ENCODE peak calls at places on chromosomes 12 and 14, in four cellular contexts. Z is GM12891, W is HepG2, S is H1. C is an unnamed sample.

GRCh38 chr14:100250732-100251465 is 12.0 kb downstream of the YY1 start:
- DNase-seq in S (no peak), W (no peak), Z (no peak), C (no peak)

GRCh38 chr14:105070760-105071137 is 5.5 kb upstream of the GPR132 start:
- DNase-seq in W (no peak), S (no peak), Z (no peak), C (no peak)

GRCh38 chr14:22556021-22556989 is 32.7 kb downstream of the DAD1 start:
- DNase-seq in Z (peak; percentile 67), S (no peak), W (no peak), C (peak; percentile 73)

GRCh38 chr12:45388545-45388944 is 172.7 kb downstream of the ANO6 start:
- DNase-seq in Z (no peak), W (peak; percentile 29), S (no peak), C (no peak)

GRCh38 chr14:100394886-100395672 is 71.9 kb downstream of the SLC25A47 start:
- DNase-seq in W (no peak), S (no peak), Z (no peak), C (no peak)

GRCh38 chr12:57235012-57235727 is 5.7 kb downstream of the SHMT2 start:
- DNase-seq in W (peak; percentile 63), S (no peak), Z (no peak), C (no peak)

GRCh38 chr12:126404293-126404851 is 1339.1 kb downstream of the AACS start:
- DNase-seq in Z (no peak), S (no peak), W (no peak), C (no peak)

GRCh38 chr14:21090194-21090939 is 8.1 kb downstream of the ZNF219 start:
- DNase-seq in S (no peak), W (no peak), Z (no peak), C (no peak)

GRCh38 chr14:105860615-105861580 is 334.5 kb downstream of the TMEM121 start:
- DNase-seq in Z (peak; percentile 9), W (no peak), S (no peak), C (no peak)

GRCh38 chr12:69435644-69436043 is 34.5 kb upstream of the FRS2 start:
- DNase-seq in Z (no peak), W (no peak), S (no peak), C (no peak)

GRCh38 chr14:74141703-74142102 is 56.9 kb downstream of the LIN52 start:
- DNase-seq in S (no peak), Z (no peak), W (peak; percentile 57), C (no peak)

GRCh38 chr12:56261503-56262230 is 3.5 kb upstream of the ANKRD52 start:
- DNase-seq in Z (no peak), W (no peak), S (no peak), C (no peak)

GRCh38 chr14:51008416-51008815 is 64.1 kb upstream of the PYGL start:
- DNase-seq in W (no peak), Z (no peak), S (no peak), C (no peak)

GRCh38 chr12:19220205-19220604 is 90.7 kb downstream of the PLEKHA5 start:
- DNase-seq in W (no peak), Z (no peak), S (no peak), C (no peak)

GRCh38 chr14:105168979-105169507 is 467 bp upstream of the JAG2 start:
- DNase-seq in S (no peak), W (no peak), Z (no peak), C (no peak)

GRCh38 chr14:77278461-77279230 is 7.6 kb upstream of the NGB start:
- DNase-seq in W (no peak), S (no peak), Z (no peak), C (no peak)

GRCh38 chr12:31369712-31370521 is 44.0 kb upstream of the SINHCAF start:
- DNase-seq in Z (no peak), W (peak; percentile 24), S (no peak), C (no peak)

GRCh38 chr14:60561845-60562746 is 53.1 kb downstream of the SIX6 start:
- DNase-seq in S (peak; percentile 53), Z (no peak), W (peak; percentile 45), C (peak; percentile 5)

GRCh38 chr14:56741325-56741724 is 69.0 kb downstream of the OTX2 start:
- DNase-seq in S (no peak), Z (no peak), W (peak; percentile 41), C (no peak)

GRCh38 chr14:35155962-35156361 is 33.6 kb downstream of the PRORP start:
- DNase-seq in S (no peak), Z (no peak), W (no peak), C (peak; percentile 17)

GRCh38 chr12:22459872-22460490 is 84.4 kb downstream of the C2CD5 start:
- DNase-seq in S (no peak), Z (peak; percentile 2), W (peak; percentile 43), C (no peak)
- TF ChIP-seq TAF1 in S (no peak), Z (no peak), W (no peak), C (no peak)

GRCh38 chr12:1811948-1812291 is 8.4 kb upstream of the LRTM2 start:
- DNase-seq in W (no peak), Z (no peak), S (no peak), C (no peak)

GRCh38 chr12:1810931-1811280 is 9.5 kb upstream of the LRTM2 start:
- DNase-seq in W (no peak), S (no peak), Z (no peak), C (no peak)

GRCh38 chr12:1814266-1814665 is 6.1 kb upstream of the LRTM2 start:
- DNase-seq in W (no peak), Z (no peak), S (no peak), C (no peak)

GRCh38 chr12:1811281-1811947 is 9.0 kb upstream of the LRTM2 start:
- DNase-seq in W (peak; percentile 75), Z (no peak), S (no peak), C (no peak)

GRCh38 chr12:1812650-1813302 is 7.6 kb upstream of the LRTM2 start:
- DNase-seq in S (no peak), W (peak; percentile 79), Z (no peak), C (no peak)
- TF ChIP-seq POLR2A in S (no peak), W (no peak), Z (no peak), C (no peak)

GRCh38 chr12:48508987-48509386 is 16.4 kb upstream of the OR8S1 start:
- DNase-seq in Z (no peak), S (no peak), W (no peak), C (no peak)
- TF ChIP-seq POLR2AphosphoS5 in Z (no peak), S (no peak), W (no peak), C (no peak)

DNA sequence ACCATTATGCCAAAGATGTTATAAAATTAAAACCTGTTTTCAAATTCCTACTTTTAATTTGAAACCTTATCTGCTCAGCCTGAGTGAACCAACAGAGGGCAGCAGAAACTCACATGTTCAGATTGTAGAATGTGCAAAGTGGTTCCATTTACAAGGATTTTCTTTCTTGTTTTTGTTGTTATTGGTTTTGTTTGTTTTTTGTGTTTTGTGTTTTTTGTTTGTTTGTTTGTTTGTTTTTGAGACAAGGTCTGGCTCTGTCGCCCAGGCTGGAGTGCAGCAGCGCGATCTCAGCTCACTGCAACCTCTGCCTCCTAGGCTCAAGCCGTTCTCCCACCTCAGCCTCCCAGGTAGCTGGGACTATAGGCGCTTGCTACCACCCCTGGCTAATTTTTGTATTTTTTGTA is 22.8 kb upstream of the GARIN2 start:
- DNase-seq in Z (no peak), S (no peak), W (no peak), C (no peak)
- TF ChIP-seq TAF1 in Z (no peak), S (no peak), W (no peak), C (no peak)

GRCh38 chr12:124523071-124523470 is 44.3 kb downstream of the NCOR2 start:
- DNase-seq in S (no peak), Z (no peak), W (no peak), C (no peak)

GRCh38 chr12:124524231-124524925 is 43.0 kb downstream of the NCOR2 start:
- DNase-seq in W (no peak), Z (no peak), S (no peak), C (no peak)

GRCh38 chr12:124527861-124528561 is 39.4 kb downstream of the NCOR2 start:
- DNase-seq in W (no peak), Z (no peak), S (no peak), C (no peak)

GRCh38 chr12:124525927-124526692 is 41.3 kb downstream of the NCOR2 start:
- DNase-seq in W (no peak), Z (no peak), S (no peak), C (no peak)

DNA sequence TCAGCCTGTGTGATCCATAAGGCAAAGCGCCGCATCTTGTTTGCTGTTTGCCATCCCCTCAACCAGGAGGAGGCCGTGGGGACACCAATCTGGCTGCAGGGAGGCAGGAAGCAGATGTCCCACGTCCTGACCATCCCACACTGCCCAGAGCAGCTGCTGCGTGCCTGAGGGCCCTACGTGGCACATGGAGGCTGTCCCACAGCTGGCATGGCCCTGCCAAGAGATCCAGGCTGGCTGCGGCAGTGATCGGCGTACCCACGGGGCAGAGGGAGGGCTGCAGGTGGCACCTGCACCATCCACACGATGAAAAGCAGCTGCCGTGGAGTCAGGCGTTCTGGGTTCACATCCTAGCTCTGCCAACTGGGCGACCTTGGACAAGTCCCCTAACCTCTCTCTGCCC is 42.0 kb downstream of the NCOR2 start:
- DNase-seq in S (no peak), Z (no peak), W (no peak), C (no peak)
- TF ChIP-seq POLR2A in S (no peak), Z (no peak), W (no peak), C (no peak)

DNA sequence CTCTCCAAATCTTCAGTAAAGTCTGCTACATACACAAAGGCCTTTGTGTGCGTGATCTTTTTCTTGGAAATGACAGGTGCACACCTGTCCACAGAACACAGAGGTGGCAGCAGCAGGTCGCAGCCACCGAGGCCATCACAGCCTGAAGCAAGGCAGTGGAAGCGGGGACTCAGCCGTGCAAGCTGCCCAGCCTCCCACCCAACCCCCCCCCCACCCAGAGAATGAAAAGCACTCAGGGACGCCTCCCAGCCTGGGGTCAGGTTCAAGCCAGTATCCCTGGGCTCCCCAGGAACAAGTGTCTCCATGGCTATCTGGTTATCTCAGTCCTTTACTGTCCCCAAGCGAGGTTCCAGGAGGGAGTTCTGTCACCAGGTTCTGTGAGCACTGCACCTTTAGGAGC is 31.2 kb upstream of the TSPAN9 start:
- DNase-seq in W (no peak), S (no peak), Z (no peak), C (no peak)
- TF ChIP-seq POLR2AphosphoS5 in W (no peak), S (no peak), Z (no peak), C (no peak)

GRCh38 chr12:104676636-104677035 is 219.9 kb downstream of the CHST11 start:
- DNase-seq in S (no peak), W (no peak), Z (no peak), C (no peak)

GRCh38 chr12:104680070-104680469 is 223.3 kb downstream of the CHST11 start:
- DNase-seq in W (peak; percentile 11), S (no peak), Z (no peak), C (peak; percentile 22)

GRCh38 chr12:104674083-104674482 is 217.3 kb downstream of the CHST11 start:
- DNase-seq in Z (no peak), W (no peak), S (no peak), C (no peak)

GRCh38 chr12:104680506-104680905 is 223.8 kb downstream of the CHST11 start:
- DNase-seq in S (no peak), Z (no peak), W (no peak), C (no peak)

DNA sequence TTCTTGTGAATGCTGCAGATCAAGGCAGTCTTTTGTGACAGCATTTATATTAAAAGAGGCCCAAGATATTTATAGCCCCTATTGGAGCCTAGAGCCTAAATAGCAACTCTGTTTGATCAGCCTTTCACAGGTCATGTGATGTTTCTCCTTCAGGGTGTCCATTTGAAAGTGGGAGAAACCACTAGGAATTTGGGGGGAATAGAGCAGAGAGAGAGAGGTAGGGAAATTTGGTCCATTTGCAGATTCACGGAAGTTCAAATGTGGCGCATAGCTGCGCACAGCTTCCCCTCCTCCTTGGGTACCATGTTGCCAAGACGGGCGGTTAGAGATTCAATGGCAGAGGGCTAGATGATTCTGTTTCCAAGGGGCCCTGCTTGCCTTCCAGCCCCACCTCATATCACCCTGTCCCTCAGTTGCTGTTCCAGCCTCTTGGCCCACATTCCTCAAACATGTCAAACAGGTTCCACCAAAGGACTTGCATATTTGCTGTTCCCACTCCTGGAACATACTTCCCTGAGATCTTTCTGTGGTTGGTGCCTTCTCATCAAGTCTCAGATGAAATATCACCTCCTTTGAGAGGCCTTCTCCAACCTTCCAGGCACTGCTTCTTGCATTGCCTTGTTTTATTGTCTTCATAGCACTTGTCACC is 220.8 kb downstream of the CHST11 start:
- DNase-seq in Z (no peak), W (no peak), S (no peak), C (no peak)
- TF ChIP-seq TAF1 in Z (no peak), W (no peak), S (no peak), C (no peak)